ENCODE peak calls at places on chromosomes 5 and 9, in seven cellular contexts. Q is activated naive CD4-positive, alpha-beta T cell treated with anti-CD3 and anti-CD28 coated beads, Interleukin-2, amount 10 ng/mL, durations not matched to agents 7 days and 5 days; V is body of pancreas; A is fibroblast of the conjunctiva; T is coronary artery; U is left colon; F is adipocyte. K is an unnamed sample.

GRCh38 chr5:61768692-61769281 is 436.7 kb downstream of the ZSWIM6 start:
- DNase-seq in Q (no peak), T (no peak), U (no peak), F (no peak), V (peak; percentile 53), A (no peak), K (no peak)

GRCh38 chr5:67487862-67488261 is 291.3 kb upstream of the CD180 start:
- DNase-seq in V (no peak), Q (no peak), A (no peak), T (no peak), F (no peak), U (no peak), K (no peak)

GRCh38 chr9:128422783-128423150 is 2.1 kb downstream of the CERCAM start:
- DNase-seq in F (no peak), A (no peak), T (no peak), Q (no peak), V (no peak), U (no peak), K (no peak)

GRCh38 chr5:22850981-22851380 is 2.2 kb downstream of the CDH12 start:
- DNase-seq in V (no peak), A (peak; percentile 5), U (no peak), Q (no peak), F (no peak), T (no peak), K (no peak)

GRCh38 chr9:104027295-104027694 is 66.8 kb upstream of the SMC2 start:
- DNase-seq in A (no peak), V (no peak), Q (no peak), T (no peak), U (no peak), F (no peak), K (peak; percentile 62)

GRCh38 chr9:133278161-133279131 is 3.4 kb upstream of the ABO start:
- DNase-seq in V (no peak), F (no peak), U (no peak), A (no peak), T (no peak), Q (no peak), K (no peak)

GRCh38 chr5:137563646-137564474 is 64.7 kb upstream of the SPOCK1 start:
- DNase-seq in T (no peak), A (peak; percentile 79), V (no peak), U (no peak), F (peak; percentile 88), Q (no peak), K (no peak)

GRCh38 chr5:154611341-154611767 is 133.3 kb upstream of the HAND1 start:
- DNase-seq in F (peak; percentile 20), T (no peak), Q (no peak), A (no peak), U (no peak), V (no peak), K (no peak)

GRCh38 chr9:91474656-91475055 is 51.0 kb upstream of the NFIL3 start:
- DNase-seq in V (no peak), T (no peak), U (no peak), F (no peak), A (no peak), Q (no peak), K (no peak)

GRCh38 chr9:36091028-36091953 is 45.2 kb upstream of the GLIPR2 start:
- DNase-seq in F (peak; percentile 62), A (no peak), V (peak; percentile 71), Q (no peak), U (peak; percentile 64), T (no peak), K (no peak)

GRCh38 chr9:104746798-104747197 is 685 bp upstream of the NIPSNAP3A start:
- DNase-seq in F (no peak), Q (no peak), V (no peak), U (no peak), A (no peak), T (no peak), K (no peak)

GRCh38 chr9:89635007-89635742 is 30.4 kb downstream of the GADD45G start:
- DNase-seq in A (no peak), T (no peak), F (peak; percentile 24), V (peak; percentile 92), U (no peak), Q (no peak), K (peak; percentile 84)

GRCh38 chr5:73940026-73940425 is 314.0 kb downstream of the ARHGEF28 start:
- DNase-seq in U (no peak), T (no peak), Q (no peak), F (peak; percentile 18), V (no peak), A (no peak), K (no peak)

GRCh38 chr5:7078901-7079300 is 317.0 kb upstream of the ADCY2 start:
- DNase-seq in F (no peak), V (peak; percentile 36), A (no peak), U (no peak), T (no peak), Q (no peak), K (peak; percentile 51)

GRCh38 chr9:126151671-126152050 is 175.0 kb upstream of the MVB12B start:
- DNase-seq in A (no peak), Q (no peak), F (peak; percentile 8), U (no peak), V (no peak), T (peak; percentile 62), K (peak; percentile 40)

GRCh38 chr5:151344088-151344487 is 3.3 kb downstream of the SLC36A2 start:
- DNase-seq in T (no peak), A (no peak), Q (no peak), U (no peak), F (no peak), V (no peak), K (no peak)

GRCh38 chr9:131642496-131643083 is 97.3 kb downstream of the PRRT1B start:
- DNase-seq in Q (peak; percentile 45), V (no peak), U (peak; percentile 47), T (no peak), F (no peak), A (no peak), K (no peak)

GRCh38 chr5:154092356-154092755 is 53.6 kb downstream of the MFAP3 start:
- DNase-seq in U (no peak), F (peak; percentile 53), A (no peak), Q (no peak), V (no peak), T (no peak), K (no peak)

GRCh38 chr9:31839273-31839672 is 545.2 kb upstream of the ACO1 start:
- DNase-seq in Q (no peak), A (no peak), U (no peak), V (no peak), F (peak; percentile 0), T (no peak), K (no peak)

GRCh38 chr9:89889865-89890264 is 285.1 kb downstream of the GADD45G start:
- DNase-seq in T (no peak), Q (no peak), V (no peak), U (no peak), F (no peak), A (no peak), K (no peak)

GRCh38 chr5:62461561-62461960 is 49.0 kb downstream of the IPO11 start:
- DNase-seq in A (no peak), V (no peak), T (no peak), Q (no peak), U (no peak), F (no peak), K (no peak)

GRCh38 chr5:31731016-31731415 is 92.1 kb downstream of the PDZD2 start:
- DNase-seq in T (no peak), A (no peak), U (no peak), V (no peak), F (no peak), Q (no peak), K (no peak)

GRCh38 chr5:142248853-142249462 is 75.9 kb downstream of the SPRY4 start:
- DNase-seq in Q (no peak), U (peak; percentile 48), V (no peak), F (peak; percentile 22), A (no peak), T (peak; percentile 90), K (no peak)

GRCh38 chr5:179732918-179733763 is 519 bp downstream of the MAML1 start:
- DNase-seq in T (peak; percentile 76), Q (peak; percentile 62), U (peak; percentile 38), V (peak; percentile 65), A (no peak), F (peak; percentile 64), K (no peak)

GRCh38 chr9:38333047-38333446 is 59.5 kb upstream of the ALDH1B1 start:
- DNase-seq in F (no peak), V (no peak), U (no peak), T (no peak), A (no peak), Q (no peak), K (no peak)

GRCh38 chr5:169064093-169064492 is 236.8 kb downstream of the SLIT3 start:
- DNase-seq in Q (no peak), U (no peak), F (peak; percentile 65), V (no peak), A (no peak), T (no peak), K (no peak)

GRCh38 chr9:122336836-122337560 is 33.8 kb upstream of the PTGS1 start:
- DNase-seq in F (no peak), V (no peak), A (no peak), Q (no peak), T (no peak), U (no peak), K (no peak)

K was measured in NCI-H1092.